ENCODE peak calls at places on chromosomes 12 and 14, in ten cellular contexts. K, J, C, V, U, G, X, Y, L and Q are unnamed samples. For H3K4me1, the result is how much of the 10 kb centered on the place peaks cover.

GRCh38 chr14:40727107-40727506 is 879.6 kb upstream of the LRFN5 start:
- DNase-seq in K (no peak), J (no peak), C (no peak), V (no peak), U (no peak), G (no peak), X (no peak), Y (no peak), L (no peak), Q (no peak)

GRCh38 chr12:93734784-93735183 is 57.6 kb downstream of the CRADD start:
- DNase-seq in K (peak), J (peak), C (no peak), V (no peak), U (no peak), G (no peak), X (no peak), Y (no peak), L (no peak), Q (no peak)

GRCh38 chr12:64560395-64561301 is 49.6 kb upstream of the RASSF3 start:
- DNase-seq in K (peak), J (peak), C (no peak), V (peak), U (no peak), G (no peak), X (no peak), Y (peak), L (peak), Q (no peak)

GRCh38 chr14:68110989-68111704 is 291.6 kb downstream of the RAD51B start:
- DNase-seq in K (no peak), J (no peak), C (no peak), V (no peak), U (no peak), G (no peak), X (no peak), Y (no peak), L (no peak), Q (no peak)

GRCh38 chr12:59780605-59781135 is 184.8 kb downstream of the SLC16A7 start:
- DNase-seq in K (peak), J (peak), C (no peak), V (peak), U (no peak), G (no peak), X (no peak), Y (peak), L (peak), Q (no peak)

GRCh38 chr12:130916251-130916911 is 37.3 kb upstream of the ADGRD1 start:
- DNase-seq in K (peak), J (peak), C (peak), V (peak), U (peak), G (no peak), X (no peak), Y (peak), L (no peak), Q (peak)

GRCh38 chr14:80624581-80624980 is 317.0 kb downstream of the CEP128 start:
- DNase-seq in K (no peak), J (peak), C (no peak), V (no peak), U (no peak), G (no peak), X (no peak), Y (no peak), L (peak), Q (no peak)

GRCh38 chr14:42556551-42556950 is 949.9 kb downstream of the LRFN5 start:
- DNase-seq in K (no peak), J (no peak), C (no peak), V (no peak), U (no peak), G (no peak), X (no peak), Y (no peak), L (no peak), Q (no peak)

GRCh38 chr14:59280961-59281360 is 92.5 kb downstream of the DAAM1 start:
- DNase-seq in K (no peak), J (no peak), C (no peak), V (no peak), U (no peak), G (no peak), X (no peak), Y (no peak), L (no peak), Q (no peak)

GRCh38 chr12:95724767-95725166 is 65.8 kb downstream of the NTN4 start:
- DNase-seq in K (no peak), J (no peak), C (no peak), V (no peak), U (no peak), G (no peak), X (no peak), Y (no peak), L (no peak), Q (no peak)

GRCh38 chr14:26872510-26872909 is 274.7 kb upstream of the NOVA1 start:
- DNase-seq in K (no peak), J (no peak), C (peak), V (peak), U (no peak), G (no peak), X (no peak), Y (no peak), L (peak), Q (no peak)

GRCh38 chr14:64724578-64724930 is 20.3 kb downstream of the PLEKHG3 start:
- DNase-seq in K (no peak), J (no peak), C (peak), V (no peak), U (peak), G (no peak), X (no peak), Y (no peak), L (no peak), Q (no peak)

GRCh38 chr12:120346681-120347080 is 19.1 kb upstream of the PLA2G1B start:
- DNase-seq in K (no peak), J (no peak), C (no peak), V (no peak), U (no peak), G (no peak), X (no peak), Y (no peak), L (no peak), Q (no peak)

GRCh38 chr14:68947802-68948201 is 31.3 kb downstream of the ACTN1 start:
- DNase-seq in K (no peak), J (peak), C (peak), V (peak), U (peak), G (peak), X (no peak), Y (no peak), L (no peak), Q (peak)

GRCh38 chr12:117985182-117985581 is 16.4 kb upstream of the KSR2 start:
- DNase-seq in K (no peak), J (no peak), C (no peak), V (no peak), U (no peak), G (no peak), X (no peak), Y (peak), L (no peak), Q (no peak)

GRCh38 chr14:96037891-96038557 is 1.1 kb upstream of the C14orf132 start:
- DNase-seq in K (no peak), J (no peak), C (peak), V (no peak), U (peak), G (peak), X (no peak), Y (peak), L (no peak), Q (no peak)

GRCh38 chr12:104057771-104058197 is 6.5 kb upstream of the HCFC2 start:
- DNase-seq in K (peak), J (peak), C (no peak), V (no peak), U (no peak), G (no peak), X (no peak), Y (no peak), L (no peak), Q (no peak)

GRCh38 chr12:79422060-79422812 is 268.5 kb downstream of the PAWR start:
- DNase-seq in K (peak), J (no peak), C (no peak), V (no peak), U (no peak), G (no peak), X (no peak), Y (no peak), L (no peak), Q (no peak)

GRCh38 chr12:90922068-90922743 is 32.8 kb downstream of the CCER1 start:
- DNase-seq in K (peak), J (peak), C (no peak), V (no peak), U (no peak), G (no peak), X (no peak), Y (no peak), L (peak), Q (no peak)

GRCh38 chr12:88299567-88300101 is 157.5 kb downstream of the TMTC3 start:
- DNase-seq in K (peak), J (peak), C (peak), V (no peak), U (no peak), G (no peak), X (no peak), Y (peak), L (peak), Q (no peak)

GRCh38 chr14:89907655-89908054 is 46.9 kb downstream of the EFCAB11 start:
- DNase-seq in K (no peak), J (no peak), C (no peak), V (no peak), U (no peak), G (no peak), X (no peak), Y (no peak), L (no peak), Q (no peak)

GRCh38 chr14:99213603-99214002 is 58.4 kb downstream of the BCL11B start:
- DNase-seq in K (no peak), J (no peak), C (no peak), V (no peak), U (no peak), G (no peak), X (no peak), Y (no peak), L (no peak), Q (no peak)

GRCh38 chr12:31228811-31229792 is 96.8 kb downstream of the SINHCAF start:
- DNase-seq in K (no peak), J (no peak), C (peak), V (peak), U (peak), G (no peak), X (no peak), Y (no peak), L (no peak), Q (no peak)

GRCh38 chr12:87793134-87793533 is 236.1 kb downstream of the C12orf50 start:
- DNase-seq in K (no peak), J (peak), C (no peak), V (no peak), U (no peak), G (no peak), X (no peak), Y (no peak), L (peak), Q (no peak)

GRCh38 chr14:69259531-69260245 is at the start of gene GALNT16:
- DNase-seq in K (peak), J (peak), C (peak), V (peak), U (peak), G (no peak), X (no peak), Y (no peak), L (peak), Q (peak)

GRCh38 chr14:91399868-91400640 is 17.6 kb downstream of the CCDC88C start:
- DNase-seq in K (no peak), J (no peak), C (no peak), V (peak), U (no peak), G (no peak), X (no peak), Y (no peak), L (no peak), Q (no peak)

GRCh38 chr12:113222730-113223531 is 1.7 kb downstream of the TPCN1 start:
- DNase-seq in K (peak), J (peak), C (peak), V (peak), U (peak), G (peak), X (no peak), Y (no peak), L (peak), Q (peak)

GRCh38 chr12:128365831-128366231 is 98.9 kb downstream of the TMEM132C start:
- DNase-seq in K (no peak), J (no peak), C (no peak), V (peak), U (no peak), G (no peak), X (no peak), Y (no peak), L (no peak), Q (no peak)

GRCh38 chr14:66662374-66662773 is 154.4 kb downstream of the GPHN start:
- DNase-seq in K (peak), J (no peak), C (no peak), V (no peak), U (no peak), G (no peak), X (no peak), Y (no peak), L (no peak), Q (no peak)

GRCh38 chr14:91284146-91284790 is 39.8 kb upstream of the GPR68 start:
- DNase-seq in K (no peak), J (peak), C (peak), V (no peak), U (no peak), G (no peak), X (no peak), Y (no peak), L (peak), Q (peak)

GRCh38 chr14:26636571-26636970 is 38.7 kb upstream of the NOVA1 start:
- DNase-seq in K (no peak), J (no peak), C (no peak), V (no peak), U (no peak), G (no peak), X (no peak), Y (no peak), L (peak), Q (no peak)

GRCh38 chr12:92502417-92503028 is 200.3 kb upstream of the PLEKHG7 start:
- DNase-seq in K (no peak), J (no peak), C (no peak), V (peak), U (no peak), G (no peak), X (no peak), Y (no peak), L (no peak), Q (no peak)

GRCh38 chr12:92505373-92506340 is 197.1 kb upstream of the PLEKHG7 start:
- DNase-seq in K (peak), J (peak), C (peak), V (peak), U (peak), G (peak), X (peak), Y (no peak), L (peak), Q (peak)

GRCh38 chr12:92506460-92506859 is 196.3 kb upstream of the PLEKHG7 start:
- DNase-seq in K (peak), J (no peak), C (no peak), V (peak), U (no peak), G (no peak), X (no peak), Y (no peak), L (no peak), Q (no peak)

GRCh38 chr12:92503029-92503931 is 199.5 kb upstream of the PLEKHG7 start:
- DNase-seq in K (no peak), J (no peak), C (no peak), V (peak), U (no peak), G (no peak), X (no peak), Y (no peak), L (no peak), Q (peak)

GRCh38 chr12:92503977-92504966 is 198.5 kb upstream of the PLEKHG7 start:
- DNase-seq in K (no peak), J (no peak), C (peak), V (peak), U (peak), G (peak), X (no peak), Y (no peak), L (no peak), Q (no peak)
- H3K27ac ChIP-seq in K (no peak), J (peak), C (peak), V (peak), U (peak), G (peak), X (no peak), Y (no peak), L (no peak), Q (peak)

GRCh38 chr12:46265102-46265501 is 3.7 kb downstream of the SLC38A1 start:
- DNase-seq in K (no peak), J (no peak), C (no peak), V (no peak), U (no peak), G (no peak), X (no peak), Y (no peak), L (no peak), Q (no peak)
- H3K4me1 ChIP-seq in K (under half), J (under half), C (under half), V (half or more), U (half or more), G (under half), X (half or more), Y (half or more), L (under half), Q (under half)

GRCh38 chr12:53722450-53723041 is 4.7 kb downstream of the CALCOCO1 start:
- DNase-seq in K (no peak), J (peak), C (no peak), V (no peak), U (no peak), G (no peak), X (no peak), Y (no peak), L (no peak), Q (no peak)
- TF ChIP-seq CTCF in K (no peak), J (no peak), C (no peak), V (no peak), U (no peak), G (no peak), X (no peak), Y (no peak), L (no peak), Q (no peak)

GRCh38 chr12:121812921-121813896 is 9.4 kb downstream of the SETD1B start:
- DNase-seq in K (no peak), J (no peak), C (no peak), V (no peak), U (no peak), G (no peak), X (peak), Y (no peak), L (no peak), Q (no peak)
- H3K27ac ChIP-seq in K (no peak), J (peak), C (no peak), V (peak), U (peak), G (no peak), X (no peak), Y (peak), L (no peak), Q (no peak)